ENCODE peak calls at places on chromosomes 16 and 17, in ten cellular contexts. One of them, this sample, is unnamed.

GRCh38 chr17:63335818-63336217 is 110.3 kb downstream of the CYB561 start:
- DNase-seq in kidney tubule cell: no peak
- DNase-seq in activated CD8-positive, alpha-beta T cell treated with anti-CD3 and anti-CD28 coated beads, Interleukin-2, amount 10 ng/mL, durations not matched to agents 7 days and 5 days: no peak
- DNase-seq in mucosa of gallbladder: no peak
- DNase-seq in M059J: no peak
- DNase-seq in activated CD4-positive, alpha-beta T cell treated with anti-CD3 and anti-CD28 coated beads, Interleukin-2, amount 50 U/mL, for 1 hour: no peak
- DNase-seq in iPS-NIHi11: no peak
- DNase-seq in NCI-H1092 treated with DMSO at 0.1 percent for 48 hours: no peak
- DNase-seq in NCI-H748 treated with DMSO at 0.1 percent for 48 hours: no peak
- DNase-seq in T-helper 2 cell: no peak
- DNase-seq in this sample: no peak

GRCh38 chr16:69595127-69596036 is 29.6 kb downstream of the NFAT5 start:
- DNase-seq in kidney tubule cell: peak; percentile 37
- DNase-seq in activated CD8-positive, alpha-beta T cell treated with anti-CD3 and anti-CD28 coated beads, Interleukin-2, amount 10 ng/mL, durations not matched to agents 7 days and 5 days: no peak
- DNase-seq in mucosa of gallbladder: no peak
- DNase-seq in M059J: peak; percentile 13
- DNase-seq in activated CD4-positive, alpha-beta T cell treated with anti-CD3 and anti-CD28 coated beads, Interleukin-2, amount 50 U/mL, for 1 hour: no peak
- DNase-seq in iPS-NIHi11: no peak
- DNase-seq in NCI-H1092 treated with DMSO at 0.1 percent for 48 hours: no peak
- DNase-seq in NCI-H748 treated with DMSO at 0.1 percent for 48 hours: no peak
- DNase-seq in T-helper 2 cell: no peak
- DNase-seq in this sample: no peak

GRCh38 chr16:84596801-84597517 is 20.9 kb downstream of the COTL1 start:
- DNase-seq in kidney tubule cell: no peak
- DNase-seq in activated CD8-positive, alpha-beta T cell treated with anti-CD3 and anti-CD28 coated beads, Interleukin-2, amount 10 ng/mL, durations not matched to agents 7 days and 5 days: no peak
- DNase-seq in mucosa of gallbladder: no peak
- DNase-seq in M059J: no peak
- DNase-seq in activated CD4-positive, alpha-beta T cell treated with anti-CD3 and anti-CD28 coated beads, Interleukin-2, amount 50 U/mL, for 1 hour: no peak
- DNase-seq in iPS-NIHi11: no peak
- DNase-seq in NCI-H1092 treated with DMSO at 0.1 percent for 48 hours: no peak
- DNase-seq in NCI-H748 treated with DMSO at 0.1 percent for 48 hours: no peak
- DNase-seq in T-helper 2 cell: no peak
- DNase-seq in this sample: no peak

GRCh38 chr16:9545500-9546437 is 454.3 kb downstream of the HAPSTR1 start:
- DNase-seq in kidney tubule cell: no peak
- DNase-seq in activated CD8-positive, alpha-beta T cell treated with anti-CD3 and anti-CD28 coated beads, Interleukin-2, amount 10 ng/mL, durations not matched to agents 7 days and 5 days: no peak
- DNase-seq in mucosa of gallbladder: no peak
- DNase-seq in M059J: no peak
- DNase-seq in activated CD4-positive, alpha-beta T cell treated with anti-CD3 and anti-CD28 coated beads, Interleukin-2, amount 50 U/mL, for 1 hour: no peak
- DNase-seq in iPS-NIHi11: no peak
- DNase-seq in NCI-H1092 treated with DMSO at 0.1 percent for 48 hours: no peak
- DNase-seq in NCI-H748 treated with DMSO at 0.1 percent for 48 hours: no peak
- DNase-seq in T-helper 2 cell: no peak
- DNase-seq in this sample: no peak

GRCh38 chr17:74454197-74455024 is 12.0 kb upstream of the CD300A start:
- DNase-seq in kidney tubule cell: no peak
- DNase-seq in activated CD8-positive, alpha-beta T cell treated with anti-CD3 and anti-CD28 coated beads, Interleukin-2, amount 10 ng/mL, durations not matched to agents 7 days and 5 days: peak; percentile 74
- DNase-seq in mucosa of gallbladder: peak; percentile 88
- DNase-seq in M059J: no peak
- DNase-seq in activated CD4-positive, alpha-beta T cell treated with anti-CD3 and anti-CD28 coated beads, Interleukin-2, amount 50 U/mL, for 1 hour: no peak
- DNase-seq in iPS-NIHi11: no peak
- DNase-seq in NCI-H1092 treated with DMSO at 0.1 percent for 48 hours: peak; percentile 84
- DNase-seq in NCI-H748 treated with DMSO at 0.1 percent for 48 hours: peak; percentile 57
- DNase-seq in T-helper 2 cell: no peak
- DNase-seq in this sample: no peak

GRCh38 chr17:46007461-46007965 is 8.5 kb downstream of the STH start:
- DNase-seq in kidney tubule cell: no peak
- DNase-seq in activated CD8-positive, alpha-beta T cell treated with anti-CD3 and anti-CD28 coated beads, Interleukin-2, amount 10 ng/mL, durations not matched to agents 7 days and 5 days: no peak
- DNase-seq in mucosa of gallbladder: no peak
- DNase-seq in M059J: no peak
- DNase-seq in activated CD4-positive, alpha-beta T cell treated with anti-CD3 and anti-CD28 coated beads, Interleukin-2, amount 50 U/mL, for 1 hour: no peak
- DNase-seq in iPS-NIHi11: no peak
- DNase-seq in NCI-H1092 treated with DMSO at 0.1 percent for 48 hours: no peak
- DNase-seq in NCI-H748 treated with DMSO at 0.1 percent for 48 hours: no peak
- DNase-seq in T-helper 2 cell: no peak
- DNase-seq in this sample: no peak

GRCh38 chr17:38701504-38702165 is 3.4 kb upstream of the MLLT6 start:
- DNase-seq in kidney tubule cell: peak; percentile 83
- DNase-seq in activated CD8-positive, alpha-beta T cell treated with anti-CD3 and anti-CD28 coated beads, Interleukin-2, amount 10 ng/mL, durations not matched to agents 7 days and 5 days: peak; percentile 79
- DNase-seq in mucosa of gallbladder: no peak
- DNase-seq in M059J: peak; percentile 62
- DNase-seq in activated CD4-positive, alpha-beta T cell treated with anti-CD3 and anti-CD28 coated beads, Interleukin-2, amount 50 U/mL, for 1 hour: peak; percentile 61
- DNase-seq in iPS-NIHi11: no peak
- DNase-seq in NCI-H1092 treated with DMSO at 0.1 percent for 48 hours: peak; percentile 38
- DNase-seq in NCI-H748 treated with DMSO at 0.1 percent for 48 hours: peak; percentile 20
- DNase-seq in T-helper 2 cell: peak; percentile 76
- DNase-seq in this sample: peak; percentile 64

GRCh38 chr17:28875856-28876564 is 21.2 kb downstream of the ERAL1 start:
- DNase-seq in kidney tubule cell: no peak
- DNase-seq in activated CD8-positive, alpha-beta T cell treated with anti-CD3 and anti-CD28 coated beads, Interleukin-2, amount 10 ng/mL, durations not matched to agents 7 days and 5 days: no peak
- DNase-seq in mucosa of gallbladder: no peak
- DNase-seq in M059J: no peak
- DNase-seq in activated CD4-positive, alpha-beta T cell treated with anti-CD3 and anti-CD28 coated beads, Interleukin-2, amount 50 U/mL, for 1 hour: no peak
- DNase-seq in iPS-NIHi11: no peak
- DNase-seq in NCI-H1092 treated with DMSO at 0.1 percent for 48 hours: no peak
- DNase-seq in NCI-H748 treated with DMSO at 0.1 percent for 48 hours: no peak
- DNase-seq in T-helper 2 cell: no peak
- DNase-seq in this sample: no peak

GRCh38 chr16:20401475-20402016 is 3.0 kb downstream of the PDILT start:
- DNase-seq in kidney tubule cell: peak; percentile 57
- DNase-seq in activated CD8-positive, alpha-beta T cell treated with anti-CD3 and anti-CD28 coated beads, Interleukin-2, amount 10 ng/mL, durations not matched to agents 7 days and 5 days: no peak
- DNase-seq in mucosa of gallbladder: no peak
- DNase-seq in M059J: peak; percentile 72
- DNase-seq in activated CD4-positive, alpha-beta T cell treated with anti-CD3 and anti-CD28 coated beads, Interleukin-2, amount 50 U/mL, for 1 hour: no peak
- DNase-seq in iPS-NIHi11: no peak
- DNase-seq in NCI-H1092 treated with DMSO at 0.1 percent for 48 hours: no peak
- DNase-seq in NCI-H748 treated with DMSO at 0.1 percent for 48 hours: no peak
- DNase-seq in T-helper 2 cell: no peak
- DNase-seq in this sample: no peak

GRCh38 chr16:21116148-21116693 is 34.4 kb downstream of the DNAH3 start:
- DNase-seq in kidney tubule cell: no peak
- DNase-seq in activated CD8-positive, alpha-beta T cell treated with anti-CD3 and anti-CD28 coated beads, Interleukin-2, amount 10 ng/mL, durations not matched to agents 7 days and 5 days: no peak
- DNase-seq in mucosa of gallbladder: no peak
- DNase-seq in M059J: peak; percentile 10
- DNase-seq in activated CD4-positive, alpha-beta T cell treated with anti-CD3 and anti-CD28 coated beads, Interleukin-2, amount 50 U/mL, for 1 hour: no peak
- DNase-seq in iPS-NIHi11: no peak
- DNase-seq in NCI-H1092 treated with DMSO at 0.1 percent for 48 hours: no peak
- DNase-seq in NCI-H748 treated with DMSO at 0.1 percent for 48 hours: no peak
- DNase-seq in T-helper 2 cell: no peak
- DNase-seq in this sample: no peak

GRCh38 chr17:37818689-37819088 is 73.8 kb upstream of the HNF1B start:
- DNase-seq in kidney tubule cell: peak; percentile 92
- DNase-seq in activated CD8-positive, alpha-beta T cell treated with anti-CD3 and anti-CD28 coated beads, Interleukin-2, amount 10 ng/mL, durations not matched to agents 7 days and 5 days: no peak
- DNase-seq in mucosa of gallbladder: peak; percentile 63
- DNase-seq in M059J: peak; percentile 69
- DNase-seq in activated CD4-positive, alpha-beta T cell treated with anti-CD3 and anti-CD28 coated beads, Interleukin-2, amount 50 U/mL, for 1 hour: no peak
- DNase-seq in iPS-NIHi11: no peak
- DNase-seq in NCI-H1092 treated with DMSO at 0.1 percent for 48 hours: peak; percentile 14
- DNase-seq in NCI-H748 treated with DMSO at 0.1 percent for 48 hours: no peak
- DNase-seq in T-helper 2 cell: no peak
- DNase-seq in this sample: no peak

GRCh38 chr17:2394775-2395191 is 6.1 kb downstream of the MNT start:
- DNase-seq in kidney tubule cell: no peak
- DNase-seq in activated CD8-positive, alpha-beta T cell treated with anti-CD3 and anti-CD28 coated beads, Interleukin-2, amount 10 ng/mL, durations not matched to agents 7 days and 5 days: no peak
- DNase-seq in mucosa of gallbladder: no peak
- DNase-seq in M059J: no peak
- DNase-seq in activated CD4-positive, alpha-beta T cell treated with anti-CD3 and anti-CD28 coated beads, Interleukin-2, amount 50 U/mL, for 1 hour: no peak
- DNase-seq in iPS-NIHi11: no peak
- DNase-seq in NCI-H1092 treated with DMSO at 0.1 percent for 48 hours: no peak
- DNase-seq in NCI-H748 treated with DMSO at 0.1 percent for 48 hours: no peak
- DNase-seq in T-helper 2 cell: no peak
- DNase-seq in this sample: no peak

GRCh38 chr16:67271446-67271845 is 7.9 kb upstream of the PLEKHG4 start:
- DNase-seq in kidney tubule cell: no peak
- DNase-seq in activated CD8-positive, alpha-beta T cell treated with anti-CD3 and anti-CD28 coated beads, Interleukin-2, amount 10 ng/mL, durations not matched to agents 7 days and 5 days: no peak
- DNase-seq in mucosa of gallbladder: no peak
- DNase-seq in M059J: no peak
- DNase-seq in activated CD4-positive, alpha-beta T cell treated with anti-CD3 and anti-CD28 coated beads, Interleukin-2, amount 50 U/mL, for 1 hour: no peak
- DNase-seq in iPS-NIHi11: no peak
- DNase-seq in NCI-H1092 treated with DMSO at 0.1 percent for 48 hours: no peak
- DNase-seq in NCI-H748 treated with DMSO at 0.1 percent for 48 hours: no peak
- DNase-seq in T-helper 2 cell: no peak
- DNase-seq in this sample: no peak

GRCh38 chr16:58862334-58863024 is 128.4 kb upstream of the GOT2 start:
- DNase-seq in kidney tubule cell: no peak
- DNase-seq in activated CD8-positive, alpha-beta T cell treated with anti-CD3 and anti-CD28 coated beads, Interleukin-2, amount 10 ng/mL, durations not matched to agents 7 days and 5 days: no peak
- DNase-seq in mucosa of gallbladder: no peak
- DNase-seq in M059J: peak; percentile 51
- DNase-seq in activated CD4-positive, alpha-beta T cell treated with anti-CD3 and anti-CD28 coated beads, Interleukin-2, amount 50 U/mL, for 1 hour: no peak
- DNase-seq in iPS-NIHi11: peak; percentile 48
- DNase-seq in NCI-H1092 treated with DMSO at 0.1 percent for 48 hours: no peak
- DNase-seq in NCI-H748 treated with DMSO at 0.1 percent for 48 hours: peak; percentile 3
- DNase-seq in T-helper 2 cell: no peak
- DNase-seq in this sample: peak; percentile 59

GRCh38 chr16:57013902-57014301 is 24.5 kb downstream of the NLRC5 start:
- DNase-seq in kidney tubule cell: no peak
- DNase-seq in activated CD8-positive, alpha-beta T cell treated with anti-CD3 and anti-CD28 coated beads, Interleukin-2, amount 10 ng/mL, durations not matched to agents 7 days and 5 days: no peak
- DNase-seq in mucosa of gallbladder: no peak
- DNase-seq in M059J: no peak
- DNase-seq in activated CD4-positive, alpha-beta T cell treated with anti-CD3 and anti-CD28 coated beads, Interleukin-2, amount 50 U/mL, for 1 hour: no peak
- DNase-seq in iPS-NIHi11: no peak
- DNase-seq in NCI-H1092 treated with DMSO at 0.1 percent for 48 hours: no peak
- DNase-seq in NCI-H748 treated with DMSO at 0.1 percent for 48 hours: no peak
- DNase-seq in T-helper 2 cell: no peak
- DNase-seq in this sample: no peak

GRCh38 chr17:80605326-80606066 is 60.9 kb downstream of the RPTOR start:
- DNase-seq in kidney tubule cell: peak; percentile 87
- DNase-seq in activated CD8-positive, alpha-beta T cell treated with anti-CD3 and anti-CD28 coated beads, Interleukin-2, amount 10 ng/mL, durations not matched to agents 7 days and 5 days: no peak
- DNase-seq in mucosa of gallbladder: no peak
- DNase-seq in M059J: peak; percentile 39
- DNase-seq in activated CD4-positive, alpha-beta T cell treated with anti-CD3 and anti-CD28 coated beads, Interleukin-2, amount 50 U/mL, for 1 hour: peak; percentile 21
- DNase-seq in iPS-NIHi11: no peak
- DNase-seq in NCI-H1092 treated with DMSO at 0.1 percent for 48 hours: no peak
- DNase-seq in NCI-H748 treated with DMSO at 0.1 percent for 48 hours: no peak
- DNase-seq in T-helper 2 cell: peak; percentile 65
- DNase-seq in this sample: no peak

GRCh38 chr16:25009822-25010221 is 5.3 kb downstream of the ARHGAP17 start:
- DNase-seq in kidney tubule cell: no peak
- DNase-seq in activated CD8-positive, alpha-beta T cell treated with anti-CD3 and anti-CD28 coated beads, Interleukin-2, amount 10 ng/mL, durations not matched to agents 7 days and 5 days: no peak
- DNase-seq in mucosa of gallbladder: no peak
- DNase-seq in M059J: peak; percentile 63
- DNase-seq in activated CD4-positive, alpha-beta T cell treated with anti-CD3 and anti-CD28 coated beads, Interleukin-2, amount 50 U/mL, for 1 hour: no peak
- DNase-seq in iPS-NIHi11: no peak
- DNase-seq in NCI-H1092 treated with DMSO at 0.1 percent for 48 hours: no peak
- DNase-seq in NCI-H748 treated with DMSO at 0.1 percent for 48 hours: no peak
- DNase-seq in T-helper 2 cell: no peak
- DNase-seq in this sample: no peak

GRCh38 chr17:60060474-60060873 is 18.2 kb downstream of the HEATR6 start:
- DNase-seq in kidney tubule cell: no peak
- DNase-seq in activated CD8-positive, alpha-beta T cell treated with anti-CD3 and anti-CD28 coated beads, Interleukin-2, amount 10 ng/mL, durations not matched to agents 7 days and 5 days: no peak
- DNase-seq in mucosa of gallbladder: no peak
- DNase-seq in M059J: no peak
- DNase-seq in activated CD4-positive, alpha-beta T cell treated with anti-CD3 and anti-CD28 coated beads, Interleukin-2, amount 50 U/mL, for 1 hour: no peak
- DNase-seq in iPS-NIHi11: no peak
- DNase-seq in NCI-H1092 treated with DMSO at 0.1 percent for 48 hours: no peak
- DNase-seq in NCI-H748 treated with DMSO at 0.1 percent for 48 hours: no peak
- DNase-seq in T-helper 2 cell: no peak
- DNase-seq in this sample: no peak

GRCh38 chr17:1211287-1211686 is 31.5 kb upstream of the ABR start:
- DNase-seq in kidney tubule cell: no peak
- DNase-seq in activated CD8-positive, alpha-beta T cell treated with anti-CD3 and anti-CD28 coated beads, Interleukin-2, amount 10 ng/mL, durations not matched to agents 7 days and 5 days: no peak
- DNase-seq in mucosa of gallbladder: no peak
- DNase-seq in M059J: no peak
- DNase-seq in activated CD4-positive, alpha-beta T cell treated with anti-CD3 and anti-CD28 coated beads, Interleukin-2, amount 50 U/mL, for 1 hour: no peak
- DNase-seq in iPS-NIHi11: no peak
- DNase-seq in NCI-H1092 treated with DMSO at 0.1 percent for 48 hours: no peak
- DNase-seq in NCI-H748 treated with DMSO at 0.1 percent for 48 hours: no peak
- DNase-seq in T-helper 2 cell: no peak
- DNase-seq in this sample: peak; percentile 71

GRCh38 chr17:74119960-74120359 is 83.5 kb upstream of the RPL38 start:
- DNase-seq in kidney tubule cell: no peak
- DNase-seq in activated CD8-positive, alpha-beta T cell treated with anti-CD3 and anti-CD28 coated beads, Interleukin-2, amount 10 ng/mL, durations not matched to agents 7 days and 5 days: no peak
- DNase-seq in mucosa of gallbladder: no peak
- DNase-seq in M059J: no peak
- DNase-seq in activated CD4-positive, alpha-beta T cell treated with anti-CD3 and anti-CD28 coated beads, Interleukin-2, amount 50 U/mL, for 1 hour: no peak
- DNase-seq in iPS-NIHi11: no peak
- DNase-seq in NCI-H1092 treated with DMSO at 0.1 percent for 48 hours: peak; percentile 37
- DNase-seq in NCI-H748 treated with DMSO at 0.1 percent for 48 hours: no peak
- DNase-seq in T-helper 2 cell: no peak
- DNase-seq in this sample: no peak

GRCh38 chr17:42667088-42667951 is 8.2 kb downstream of the TUBG2 start:
- DNase-seq in kidney tubule cell: peak; percentile 94
- DNase-seq in activated CD8-positive, alpha-beta T cell treated with anti-CD3 and anti-CD28 coated beads, Interleukin-2, amount 10 ng/mL, durations not matched to agents 7 days and 5 days: no peak
- DNase-seq in mucosa of gallbladder: peak; percentile 32
- DNase-seq in M059J: peak; percentile 98
- DNase-seq in activated CD4-positive, alpha-beta T cell treated with anti-CD3 and anti-CD28 coated beads, Interleukin-2, amount 50 U/mL, for 1 hour: no peak
- DNase-seq in iPS-NIHi11: no peak
- DNase-seq in NCI-H1092 treated with DMSO at 0.1 percent for 48 hours: no peak
- DNase-seq in NCI-H748 treated with DMSO at 0.1 percent for 48 hours: no peak
- DNase-seq in T-helper 2 cell: no peak
- DNase-seq in this sample: no peak

GRCh38 chr17:44367626-44368025 is 4.0 kb upstream of the FAM171A2 start:
- DNase-seq in kidney tubule cell: no peak
- DNase-seq in activated CD8-positive, alpha-beta T cell treated with anti-CD3 and anti-CD28 coated beads, Interleukin-2, amount 10 ng/mL, durations not matched to agents 7 days and 5 days: no peak
- DNase-seq in mucosa of gallbladder: no peak
- DNase-seq in M059J: no peak
- DNase-seq in activated CD4-positive, alpha-beta T cell treated with anti-CD3 and anti-CD28 coated beads, Interleukin-2, amount 50 U/mL, for 1 hour: no peak
- DNase-seq in iPS-NIHi11: no peak
- DNase-seq in NCI-H1092 treated with DMSO at 0.1 percent for 48 hours: no peak
- DNase-seq in NCI-H748 treated with DMSO at 0.1 percent for 48 hours: no peak
- DNase-seq in T-helper 2 cell: no peak
- DNase-seq in this sample: no peak

GRCh38 chr17:45848868-45849535 is 4.3 kb downstream of the SPPL2C start:
- DNase-seq in kidney tubule cell: no peak
- DNase-seq in activated CD8-positive, alpha-beta T cell treated with anti-CD3 and anti-CD28 coated beads, Interleukin-2, amount 10 ng/mL, durations not matched to agents 7 days and 5 days: no peak
- DNase-seq in mucosa of gallbladder: no peak
- DNase-seq in M059J: no peak
- DNase-seq in activated CD4-positive, alpha-beta T cell treated with anti-CD3 and anti-CD28 coated beads, Interleukin-2, amount 50 U/mL, for 1 hour: no peak
- DNase-seq in iPS-NIHi11: no peak
- DNase-seq in NCI-H1092 treated with DMSO at 0.1 percent for 48 hours: peak; percentile 26
- DNase-seq in NCI-H748 treated with DMSO at 0.1 percent for 48 hours: no peak
- DNase-seq in T-helper 2 cell: no peak
- DNase-seq in this sample: no peak

GRCh38 chr17:8911205-8911604 is 43.7 kb upstream of the PIK3R6 start:
- DNase-seq in kidney tubule cell: no peak
- DNase-seq in activated CD8-positive, alpha-beta T cell treated with anti-CD3 and anti-CD28 coated beads, Interleukin-2, amount 10 ng/mL, durations not matched to agents 7 days and 5 days: no peak
- DNase-seq in mucosa of gallbladder: no peak
- DNase-seq in M059J: no peak
- DNase-seq in activated CD4-positive, alpha-beta T cell treated with anti-CD3 and anti-CD28 coated beads, Interleukin-2, amount 50 U/mL, for 1 hour: no peak
- DNase-seq in iPS-NIHi11: no peak
- DNase-seq in NCI-H1092 treated with DMSO at 0.1 percent for 48 hours: no peak
- DNase-seq in NCI-H748 treated with DMSO at 0.1 percent for 48 hours: no peak
- DNase-seq in T-helper 2 cell: no peak
- DNase-seq in this sample: no peak

GRCh38 chr16:5000573-5001001 is 33.1 kb downstream of the NAGPA start:
- DNase-seq in kidney tubule cell: no peak
- DNase-seq in activated CD8-positive, alpha-beta T cell treated with anti-CD3 and anti-CD28 coated beads, Interleukin-2, amount 10 ng/mL, durations not matched to agents 7 days and 5 days: no peak
- DNase-seq in mucosa of gallbladder: no peak
- DNase-seq in M059J: no peak
- DNase-seq in activated CD4-positive, alpha-beta T cell treated with anti-CD3 and anti-CD28 coated beads, Interleukin-2, amount 50 U/mL, for 1 hour: no peak
- DNase-seq in iPS-NIHi11: no peak
- DNase-seq in NCI-H1092 treated with DMSO at 0.1 percent for 48 hours: no peak
- DNase-seq in NCI-H748 treated with DMSO at 0.1 percent for 48 hours: no peak
- DNase-seq in T-helper 2 cell: no peak
- DNase-seq in this sample: no peak

GRCh38 chr16:56871172-56871593 is 6.2 kb downstream of the SLC12A3 start:
- DNase-seq in kidney tubule cell: peak; percentile 88
- DNase-seq in activated CD8-positive, alpha-beta T cell treated with anti-CD3 and anti-CD28 coated beads, Interleukin-2, amount 10 ng/mL, durations not matched to agents 7 days and 5 days: no peak
- DNase-seq in mucosa of gallbladder: no peak
- DNase-seq in M059J: peak; percentile 84
- DNase-seq in activated CD4-positive, alpha-beta T cell treated with anti-CD3 and anti-CD28 coated beads, Interleukin-2, amount 50 U/mL, for 1 hour: no peak
- DNase-seq in iPS-NIHi11: no peak
- DNase-seq in NCI-H1092 treated with DMSO at 0.1 percent for 48 hours: no peak
- DNase-seq in NCI-H748 treated with DMSO at 0.1 percent for 48 hours: no peak
- DNase-seq in T-helper 2 cell: no peak
- DNase-seq in this sample: no peak

GRCh38 chr17:65749479-65749878 is 188.0 kb upstream of the AXIN2 start:
- DNase-seq in kidney tubule cell: peak; percentile 34
- DNase-seq in activated CD8-positive, alpha-beta T cell treated with anti-CD3 and anti-CD28 coated beads, Interleukin-2, amount 10 ng/mL, durations not matched to agents 7 days and 5 days: no peak
- DNase-seq in mucosa of gallbladder: no peak
- DNase-seq in M059J: peak; percentile 89
- DNase-seq in activated CD4-positive, alpha-beta T cell treated with anti-CD3 and anti-CD28 coated beads, Interleukin-2, amount 50 U/mL, for 1 hour: no peak
- DNase-seq in iPS-NIHi11: no peak
- DNase-seq in NCI-H1092 treated with DMSO at 0.1 percent for 48 hours: no peak
- DNase-seq in NCI-H748 treated with DMSO at 0.1 percent for 48 hours: no peak
- DNase-seq in T-helper 2 cell: no peak
- DNase-seq in this sample: no peak

GRCh38 chr16:49120631-49121030 is 161.0 kb downstream of the CBLN1 start:
- DNase-seq in kidney tubule cell: no peak
- DNase-seq in activated CD8-positive, alpha-beta T cell treated with anti-CD3 and anti-CD28 coated beads, Interleukin-2, amount 10 ng/mL, durations not matched to agents 7 days and 5 days: no peak
- DNase-seq in mucosa of gallbladder: no peak
- DNase-seq in M059J: peak; percentile 87
- DNase-seq in activated CD4-positive, alpha-beta T cell treated with anti-CD3 and anti-CD28 coated beads, Interleukin-2, amount 50 U/mL, for 1 hour: no peak
- DNase-seq in iPS-NIHi11: no peak
- DNase-seq in NCI-H1092 treated with DMSO at 0.1 percent for 48 hours: no peak
- DNase-seq in NCI-H748 treated with DMSO at 0.1 percent for 48 hours: no peak
- DNase-seq in T-helper 2 cell: no peak
- DNase-seq in this sample: no peak

This sample was measured in NCI-H146.